ENCODE peak calls at places on chromosomes 6 and 20, in five cellular contexts. One of them, this sample, is unnamed.

GRCh38 chr6:39029156-39030011 is 19.2 kb upstream of the GLP1R start:
- DNase-seq in uterus: no peak
- DNase-seq in endothelial cell of umbilical vein: peak; percentile 11
- DNase-seq in DND-41: peak; percentile 56
- DNase-seq in PC-3: peak; percentile 49
- DNase-seq in this sample: no peak

GRCh38 chr6:53359843-53360834 is 11.4 kb upstream of the ELOVL5 start:
- DNase-seq in uterus: no peak
- DNase-seq in endothelial cell of umbilical vein: peak; percentile 13
- DNase-seq in DND-41: peak; percentile 52
- DNase-seq in PC-3: no peak
- DNase-seq in this sample: no peak

GRCh38 chr20:6595704-6596103 is 171.8 kb upstream of the BMP2 start:
- DNase-seq in uterus: no peak
- DNase-seq in endothelial cell of umbilical vein: peak; percentile 82
- DNase-seq in DND-41: no peak
- DNase-seq in PC-3: no peak
- DNase-seq in this sample: peak; percentile 21

GRCh38 chr6:16725145-16725864 is 36.0 kb downstream of the ATXN1 start:
- DNase-seq in uterus: no peak
- DNase-seq in endothelial cell of umbilical vein: peak; percentile 96
- DNase-seq in DND-41: no peak
- DNase-seq in PC-3: peak; percentile 52
- DNase-seq in this sample: no peak

GRCh38 chr6:88730602-88731001 is 232.8 kb downstream of the RNGTT start:
- DNase-seq in uterus: no peak
- DNase-seq in endothelial cell of umbilical vein: peak; percentile 50
- DNase-seq in DND-41: no peak
- DNase-seq in PC-3: peak; percentile 71
- DNase-seq in this sample: peak; percentile 47

GRCh38 chr6:99013145-99013544 is 65.4 kb upstream of the FBXL4 start:
- DNase-seq in uterus: no peak
- DNase-seq in endothelial cell of umbilical vein: no peak
- DNase-seq in DND-41: no peak
- DNase-seq in PC-3: peak; percentile 70
- DNase-seq in this sample: peak; percentile 64

GRCh38 chr20:23415958-23416583 is 5.2 kb downstream of the NAPB start:
- DNase-seq in uterus: no peak
- DNase-seq in endothelial cell of umbilical vein: no peak
- DNase-seq in DND-41: no peak
- DNase-seq in PC-3: no peak
- DNase-seq in this sample: no peak

GRCh38 chr6:151108548-151108947 is 131.2 kb upstream of the AKAP12 start:
- DNase-seq in uterus: no peak
- DNase-seq in endothelial cell of umbilical vein: no peak
- DNase-seq in DND-41: no peak
- DNase-seq in PC-3: no peak
- DNase-seq in this sample: no peak

GRCh38 chr20:41574802-41575389 is 43.3 kb downstream of the CHD6 start:
- DNase-seq in uterus: no peak
- DNase-seq in endothelial cell of umbilical vein: no peak
- DNase-seq in DND-41: no peak
- DNase-seq in PC-3: no peak
- DNase-seq in this sample: no peak

DNA sequence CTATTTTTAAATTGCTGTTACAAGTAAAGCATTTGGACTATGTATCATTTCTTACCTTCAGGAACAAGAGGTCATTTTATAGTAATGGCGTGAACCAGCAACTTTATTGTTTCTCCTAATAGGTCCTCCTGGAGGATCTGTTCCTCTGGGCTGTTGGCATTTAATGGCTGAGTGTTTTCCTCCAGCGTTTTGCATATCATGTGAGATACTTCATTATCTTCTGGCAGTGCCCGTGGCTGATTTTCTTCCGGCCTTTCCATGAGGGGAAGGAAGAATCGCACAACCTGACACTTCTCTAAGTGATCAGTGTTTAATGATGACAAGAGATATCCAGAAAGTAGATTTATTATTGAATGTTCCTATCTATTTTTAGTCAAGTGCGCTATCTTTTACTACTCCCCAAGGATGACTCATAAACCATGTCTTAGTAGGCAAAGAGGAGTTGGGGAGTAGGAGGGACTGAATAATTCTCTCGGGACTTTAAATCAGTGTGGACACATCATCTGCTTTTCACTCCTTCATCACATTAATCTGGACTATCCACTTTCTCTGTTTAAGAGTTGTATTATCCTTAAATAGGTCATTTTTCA is 149.6 kb downstream of the PLCB4 start:
- DNase-seq in uterus: peak; percentile 48
- DNase-seq in endothelial cell of umbilical vein: no peak
- DNase-seq in DND-41: no peak
- DNase-seq in PC-3: no peak
- DNase-seq in this sample: no peak
- H3K27ac ChIP-seq in uterus: peak overlapping the region; percentile 79
- H3K27ac ChIP-seq in endothelial cell of umbilical vein: no peak overlapping the region
- H3K27ac ChIP-seq in DND-41: no peak overlapping the region
- H3K27ac ChIP-seq in PC-3: no peak overlapping the region
- H3K27ac ChIP-seq in this sample: no peak overlapping the region

GRCh38 chr6:14517536-14518105 is 400.0 kb downstream of the CD83 start:
- DNase-seq in uterus: peak; percentile 41
- DNase-seq in endothelial cell of umbilical vein: no peak
- DNase-seq in DND-41: no peak
- DNase-seq in PC-3: no peak
- DNase-seq in this sample: peak; percentile 72

GRCh38 chr6:14518515-14519217 is 401.1 kb downstream of the CD83 start:
- DNase-seq in uterus: peak; percentile 19
- DNase-seq in endothelial cell of umbilical vein: no peak
- DNase-seq in DND-41: no peak
- DNase-seq in PC-3: no peak
- DNase-seq in this sample: no peak

GRCh38 chr6:14521141-14521540 is 403.6 kb downstream of the CD83 start:
- DNase-seq in uterus: no peak
- DNase-seq in endothelial cell of umbilical vein: no peak
- DNase-seq in DND-41: no peak
- DNase-seq in PC-3: no peak
- DNase-seq in this sample: no peak

GRCh38 chr6:14520536-14520935 is 403.0 kb downstream of the CD83 start:
- DNase-seq in uterus: no peak
- DNase-seq in endothelial cell of umbilical vein: no peak
- DNase-seq in DND-41: no peak
- DNase-seq in PC-3: peak; percentile 57
- DNase-seq in this sample: peak; percentile 82

GRCh38 chr6:14520029-14520428 is 402.5 kb downstream of the CD83 start:
- DNase-seq in uterus: no peak
- DNase-seq in endothelial cell of umbilical vein: no peak
- DNase-seq in DND-41: no peak
- DNase-seq in PC-3: peak; percentile 71
- DNase-seq in this sample: peak; percentile 93
- TF ChIP-seq CTCF in uterus: no peak
- TF ChIP-seq CTCF in endothelial cell of umbilical vein: no peak
- TF ChIP-seq CTCF in DND-41: no peak
- TF ChIP-seq CTCF in PC-3: no peak
- TF ChIP-seq CTCF in this sample: no peak

DNA sequence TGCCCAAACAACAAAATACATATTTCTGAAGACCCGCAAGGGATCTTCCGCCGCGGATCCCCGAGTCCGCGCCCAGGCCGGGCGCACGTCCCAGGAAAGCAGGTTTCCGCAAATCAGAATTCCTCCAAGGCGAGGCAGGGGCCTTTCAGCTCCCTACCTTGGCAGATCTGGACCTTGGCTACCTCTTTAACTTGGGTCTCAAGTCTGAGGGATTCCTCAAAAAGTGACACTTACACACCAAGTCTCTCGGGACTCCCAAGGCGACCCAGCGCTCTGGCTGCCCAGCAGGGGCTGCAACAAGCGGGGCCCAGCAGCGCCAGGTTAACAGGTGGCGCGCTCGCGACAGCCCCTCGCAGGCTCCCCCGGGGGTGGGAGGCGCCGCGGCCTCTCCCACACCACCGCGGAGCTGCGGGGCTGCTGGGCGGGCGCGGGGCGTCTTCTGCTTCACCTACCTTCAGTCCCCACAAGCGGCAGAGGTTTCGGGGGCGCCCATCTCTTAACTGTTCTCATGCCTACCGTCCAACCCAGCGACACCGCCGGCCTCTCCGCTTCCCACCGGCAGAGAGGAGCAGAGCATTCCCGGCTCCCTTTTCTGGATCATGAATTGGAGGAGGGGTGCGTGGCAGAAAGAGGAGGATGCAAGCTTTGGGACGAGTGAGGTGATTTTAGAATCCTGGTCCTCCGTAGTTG is 414 bp downstream of the SIM1 start:
- DNase-seq in uterus: no peak
- DNase-seq in endothelial cell of umbilical vein: peak; percentile 22
- DNase-seq in DND-41: no peak
- DNase-seq in PC-3: no peak
- DNase-seq in this sample: no peak
- H3K27me3 ChIP-seq in uterus: peaks cover 97% of the 10 kb centered on the region
- H3K27me3 ChIP-seq in endothelial cell of umbilical vein: peaks cover 100% of the 10 kb centered on the region
- H3K27me3 ChIP-seq in DND-41: no peaks in the 10 kb centered on the region
- H3K27me3 ChIP-seq in PC-3: no peaks in the 10 kb centered on the region
- H3K27me3 ChIP-seq in this sample: peaks cover 100% of the 10 kb centered on the region

DNA sequence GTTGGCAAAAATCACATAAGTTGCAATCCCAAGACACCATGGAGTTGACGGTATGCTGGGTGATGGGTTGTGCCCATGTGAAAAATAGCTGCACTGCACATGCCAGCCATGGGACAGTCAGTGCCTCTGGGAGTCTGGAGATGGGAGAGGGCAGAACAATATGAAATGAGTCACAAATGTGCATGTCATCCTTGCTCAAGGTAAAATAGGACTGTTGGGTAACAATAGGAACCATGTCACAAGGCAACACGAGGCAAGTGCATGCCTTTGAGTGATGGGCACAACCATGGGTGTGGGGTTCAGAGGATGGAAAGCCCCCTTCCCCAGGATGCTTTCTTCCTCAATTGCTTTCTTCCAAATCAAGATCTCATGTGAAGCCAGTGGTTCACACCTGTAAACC is 70.5 kb upstream of the PIM1 start:
- DNase-seq in uterus: no peak
- DNase-seq in endothelial cell of umbilical vein: no peak
- DNase-seq in DND-41: no peak
- DNase-seq in PC-3: peak; percentile 66
- DNase-seq in this sample: peak; percentile 14
- H3K27ac ChIP-seq in uterus: no peak overlapping the region
- H3K27ac ChIP-seq in endothelial cell of umbilical vein: no peak overlapping the region
- H3K27ac ChIP-seq in DND-41: no peak overlapping the region
- H3K27ac ChIP-seq in PC-3: no peak overlapping the region
- H3K27ac ChIP-seq in this sample: no peak overlapping the region

GRCh38 chr6:30149234-30149633 is 11.8 kb downstream of the TRIM10 start:
- DNase-seq in uterus: no peak
- DNase-seq in endothelial cell of umbilical vein: no peak
- DNase-seq in DND-41: no peak
- DNase-seq in PC-3: peak; percentile 13
- DNase-seq in this sample: no peak
- TF ChIP-seq CTCF in uterus: no peak
- TF ChIP-seq CTCF in endothelial cell of umbilical vein: no peak
- TF ChIP-seq CTCF in DND-41: no peak
- TF ChIP-seq CTCF in PC-3: peak; percentile 36
- TF ChIP-seq CTCF in this sample: peak; percentile 8

This sample was measured in foreskin keratinocyte.